ENCODE peak calls at places on chromosomes 5 and 9, in eight cellular contexts. E is A549, I is HCT116, U is endothelial cell of umbilical vein, X is H1, L is K562, A is GM12878, N is HepG2. H is an unnamed sample.
A peak's percentile ranks its signal among the peaks of the same experiment; 100 is the strongest.

GRCh38 chr5:78630047-78630446 is 18.5 kb downstream of the LHFPL2 start:
- DNase-seq in E (no peak), I (no peak), U (no peak), X (no peak), L (no peak), A (no peak), N (no peak), H (no peak)

GRCh38 chr9:99118782-99119466 is 14.0 kb downstream of the TGFBR1 start:
- DNase-seq in E (no peak), I (no peak), U (no peak), X (no peak), L (no peak), A (peak; percentile 76), N (no peak), H (peak; percentile 69)

GRCh38 chr5:159469496-159470370 is 139.4 kb upstream of the IL12B start:
- DNase-seq in E (no peak), I (no peak), U (no peak), X (no peak), L (no peak), A (no peak), N (no peak), H (no peak)

GRCh38 chr9:77063645-77064285 is 44.3 kb downstream of the FOXB2 start:
- DNase-seq in E (no peak), I (peak; percentile 10), U (no peak), X (no peak), L (no peak), A (no peak), N (no peak), H (peak; percentile 48)

GRCh38 chr9:133945977-133946753 is 46.0 kb downstream of the VAV2 start:
- DNase-seq in E (no peak), I (no peak), U (no peak), X (no peak), L (no peak), A (no peak), N (no peak), H (peak; percentile 30)

GRCh38 chr5:145775411-145775810 is 59.7 kb downstream of the PRELID2 start:
- DNase-seq in E (no peak), I (no peak), U (no peak), X (no peak), L (no peak), A (no peak), N (peak; percentile 8), H (no peak)

GRCh38 chr5:61974680-61975079 is 331.3 kb upstream of the KIF2A start:
- DNase-seq in E (no peak), I (no peak), U (no peak), X (no peak), L (no peak), A (no peak), N (no peak), H (no peak)

GRCh38 chr5:132295505-132296411 is 1.6 kb downstream of the SLC22A4 start:
- DNase-seq in E (no peak), I (no peak), U (peak; percentile 18), X (no peak), L (no peak), A (no peak), N (no peak), H (peak; percentile 46)

GRCh38 chr9:27386759-27387158 is 89.8 kb upstream of the EQTN start:
- DNase-seq in E (no peak), I (no peak), U (no peak), X (peak; percentile 24), L (no peak), A (no peak), N (no peak), H (no peak)

GRCh38 chr9:122168356-122168755 is 8.6 kb downstream of the MORN5 start:
- DNase-seq in E (no peak), I (no peak), U (peak; percentile 73), X (no peak), L (no peak), A (no peak), N (no peak), H (no peak)

GRCh38 chr5:173823721-173824567 is 64.2 kb upstream of the CPEB4 start:
- DNase-seq in E (peak; percentile 69), I (no peak), U (peak; percentile 2), X (no peak), L (no peak), A (no peak), N (peak; percentile 98), H (no peak)

GRCh38 chr5:142600611-142601360 is 85.1 kb downstream of the FGF1 start:
- DNase-seq in E (no peak), I (no peak), U (peak; percentile 91), X (no peak), L (no peak), A (no peak), N (peak; percentile 10), H (no peak)

GRCh38 chr5:36875051-36875788 is 1.3 kb upstream of the NIPBL start:
- DNase-seq in E (no peak), I (no peak), U (peak; percentile 67), X (no peak), L (peak; percentile 39), A (no peak), N (peak; percentile 13), H (peak; percentile 84)

GRCh38 chr9:112401175-112401815 is 21.4 kb downstream of the HSDL2 start:
- DNase-seq in E (no peak), I (no peak), U (no peak), X (no peak), L (no peak), A (no peak), N (no peak), H (no peak)

GRCh38 chr9:112757300-112757883 is 6.8 kb downstream of the SNX30 start:
- DNase-seq in E (no peak), I (no peak), U (no peak), X (no peak), L (no peak), A (no peak), N (no peak), H (no peak)

GRCh38 chr9:89592963-89593775 is 11.6 kb upstream of the GADD45G start:
- DNase-seq in E (no peak), I (no peak), U (no peak), X (peak; percentile 73), L (no peak), A (no peak), N (peak; percentile 66), H (peak; percentile 9)

GRCh38 chr9:127899200-127899943 is at the start of gene ST6GALNAC6:
- DNase-seq in E (peak; percentile 69), I (no peak), U (peak; percentile 56), X (peak; percentile 82), L (peak; percentile 90), A (no peak), N (no peak), H (peak; percentile 76)
- TF ChIP-seq MAX in E (no peak), I (no peak), U (no peak), X (no peak), L (no peak), A (no peak), N (peak; percentile 39), H (no peak)

GRCh38 chr9:74951725-74952151 is 974 bp downstream of the C9orf40 start:
- DNase-seq in E (peak; percentile 11), I (no peak), U (peak; percentile 52), X (peak; percentile 68), L (no peak), A (no peak), N (peak; percentile 15), H (peak; percentile 46)

GRCh38 chr9:74951107-74951720 is 1.5 kb downstream of the C9orf40 start:
- DNase-seq in E (no peak), I (no peak), U (no peak), X (no peak), L (no peak), A (no peak), N (no peak), H (no peak)

GRCh38 chr9:74953235-74953741 is 576 bp upstream of the C9orf40 start:
- DNase-seq in E (no peak), I (no peak), U (peak; percentile 5), X (no peak), L (no peak), A (no peak), N (no peak), H (peak; percentile 8)

GRCh38 chr9:74950456-74950855 is 2.3 kb downstream of the C9orf40 start:
- DNase-seq in E (no peak), I (no peak), U (no peak), X (no peak), L (no peak), A (no peak), N (no peak), H (no peak)

DNA sequence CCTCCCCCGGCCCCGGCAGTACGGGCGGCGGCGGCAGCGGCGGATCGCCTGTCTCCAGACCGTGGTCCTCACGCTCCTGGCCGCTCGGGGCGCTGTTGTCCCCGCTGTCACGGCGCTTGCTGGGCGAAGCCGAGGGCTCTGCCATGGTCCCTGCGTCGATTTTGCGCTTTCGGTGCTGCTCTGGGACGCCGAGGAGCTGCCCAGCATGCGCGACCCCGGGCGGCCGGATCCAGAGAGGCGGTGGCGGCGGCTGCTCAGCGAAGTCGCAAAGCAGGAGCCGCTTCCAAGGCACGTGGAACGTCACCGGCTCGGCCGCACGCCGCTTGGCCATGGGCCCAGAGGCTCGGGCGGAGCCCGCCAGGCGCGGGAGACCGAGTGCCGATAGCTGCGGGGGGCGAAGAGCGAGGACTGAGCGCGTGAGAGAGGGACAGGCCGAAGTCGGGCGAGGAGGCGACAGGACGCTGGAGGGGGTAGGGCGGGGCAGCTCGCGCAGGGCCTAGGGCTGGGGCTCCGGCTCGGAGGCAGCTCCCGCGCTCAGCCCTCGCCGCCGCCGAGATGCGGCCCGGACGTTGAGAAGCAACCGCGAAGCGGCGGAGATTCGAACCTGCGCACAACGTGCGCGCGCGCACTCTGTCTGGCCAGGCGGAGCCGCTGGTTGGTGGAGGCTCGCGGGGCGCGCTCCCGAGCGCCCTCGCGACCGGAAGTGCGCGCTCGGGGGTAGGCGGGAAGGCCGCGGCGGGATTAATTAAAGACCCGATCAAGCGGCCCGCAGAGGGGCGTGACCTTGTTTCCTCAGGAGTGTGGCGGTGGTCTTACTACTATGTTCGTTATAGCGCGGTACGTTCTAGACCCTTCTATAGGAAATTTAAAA is at the start of gene C9orf40:
- DNase-seq in E (peak; percentile 71), I (peak; percentile 81), U (peak; percentile 86), X (peak; percentile 94), L (peak; percentile 81), A (peak; percentile 38), N (peak; percentile 70), H (peak; percentile 88)
- TF ChIP-seq POLR2A in E (peak; percentile 33), I (no peak), U (no peak), X (peak; percentile 66), L (peak; percentile 81), A (peak; percentile 87), N (peak; percentile 67), H (peak; percentile 67)

DNA sequence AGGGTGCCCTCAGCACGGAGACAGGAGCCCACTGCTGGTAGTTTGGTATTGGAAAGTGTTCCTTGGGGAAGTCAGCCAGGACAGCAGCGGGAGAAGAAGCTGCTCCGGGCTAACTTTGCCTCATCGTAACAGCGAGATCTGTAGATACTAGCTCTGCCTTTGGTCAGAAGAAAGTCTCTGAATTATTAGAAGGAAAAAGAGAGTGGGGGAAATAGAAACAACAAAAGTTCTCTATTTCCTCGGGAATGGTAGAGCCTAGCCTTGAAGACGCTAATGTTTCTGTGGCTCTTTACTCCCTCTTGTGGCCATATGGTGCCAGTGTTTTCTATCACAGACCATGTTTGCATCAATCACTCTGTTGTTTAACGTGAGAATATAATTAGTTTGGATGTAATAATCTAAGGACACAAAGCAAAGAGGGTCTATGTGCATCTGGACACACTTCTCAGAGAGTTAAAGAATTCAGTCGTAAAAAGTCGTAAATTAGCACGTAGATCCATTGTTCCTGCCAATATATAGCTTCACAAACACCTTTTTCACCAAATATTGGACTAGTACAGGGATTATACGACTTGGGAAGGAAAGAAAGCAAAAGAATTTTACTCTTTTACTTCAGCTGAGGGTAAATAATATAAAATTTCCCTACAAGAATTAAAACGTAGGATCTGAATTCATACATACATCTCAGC is 40.2 kb upstream of the HSD17B4 start:
- DNase-seq in E (peak; percentile 67), I (peak; percentile 76), U (peak; percentile 87), X (peak; percentile 65), L (peak; percentile 69), A (peak; percentile 65), N (peak; percentile 57), H (peak; percentile 84)
- TF ChIP-seq CTCF in E (peak; percentile 99), I (peak; percentile 97), U (peak; percentile 78), X (peak; percentile 88), L (peak; percentile 87), A (peak; percentile 88), N (peak; percentile 87), H (peak; percentile 75)

GRCh38 chr5:91707521-91707841 is 324.4 kb upstream of the ARRDC3 start:
- DNase-seq in E (no peak), I (no peak), U (no peak), X (no peak), L (no peak), A (no peak), N (no peak), H (no peak)
- TF ChIP-seq MAX in E (no peak), I (no peak), U (no peak), X (no peak), L (no peak), A (no peak), N (no peak), H (no peak)